ENCODE peak calls at places on chromosomes 12 and 14, in nine cellular contexts. O, J, K, P, S, X, Q, N and L are unnamed samples.

GRCh38 chr12:91171475-91171874 is 11.1 kb downstream of the DCN start:
- DNase-seq in O (no peak), J (no peak), K (no peak), P (no peak), S (no peak), X (no peak), Q (no peak), N (no peak), L (no peak)

GRCh38 chr14:50018236-50019210 is 97.8 kb downstream of the VCPKMT start:
- DNase-seq in O (peak), J (peak), K (no peak), P (no peak), S (peak), X (no peak), Q (no peak), N (no peak), L (no peak)

GRCh38 chr12:53077030-53077429 is 2.2 kb downstream of the SPRYD3 start:
- DNase-seq in O (no peak), J (peak), K (no peak), P (no peak), S (no peak), X (no peak), Q (no peak), N (no peak), L (no peak)

GRCh38 chr12:96094201-96094600 is 58.8 kb upstream of the LTA4H start:
- DNase-seq in O (peak), J (no peak), K (no peak), P (no peak), S (no peak), X (no peak), Q (no peak), N (no peak), L (no peak)

GRCh38 chr14:85479771-85480170 is 50.2 kb upstream of the FLRT2 start:
- DNase-seq in O (no peak), J (no peak), K (no peak), P (no peak), S (no peak), X (no peak), Q (no peak), N (no peak), L (no peak)

GRCh38 chr12:86735072-86735471 is 478.9 kb upstream of the MGAT4C start:
- DNase-seq in O (no peak), J (no peak), K (no peak), P (no peak), S (no peak), X (no peak), Q (no peak), N (no peak), L (no peak)

GRCh38 chr14:75361751-75362433 is 65.9 kb upstream of the JDP2 start:
- DNase-seq in O (no peak), J (peak), K (no peak), P (no peak), S (no peak), X (no peak), Q (no peak), N (no peak), L (no peak)

GRCh38 chr12:104358353-104359003 is 54.9 kb downstream of the EID3 start:
- DNase-seq in O (peak), J (peak), K (peak), P (peak), S (peak), X (peak), Q (peak), N (peak), L (peak)

GRCh38 chr12:11981174-11981733 is 89.5 kb upstream of the BCL2L14 start:
- DNase-seq in O (peak), J (no peak), K (no peak), P (no peak), S (peak), X (no peak), Q (no peak), N (no peak), L (peak)

GRCh38 chr12:41585784-41586183 is 397.7 kb downstream of the PDZRN4 start:
- DNase-seq in O (no peak), J (no peak), K (no peak), P (no peak), S (no peak), X (no peak), Q (no peak), N (no peak), L (no peak)

GRCh38 chr12:124837958-124838803 is 25.5 kb downstream of the SCARB1 start:
- DNase-seq in O (peak), J (peak), K (no peak), P (peak), S (peak), X (no peak), Q (peak), N (peak), L (no peak)

GRCh38 chr14:77260631-77261030 is 10.4 kb downstream of the NGB start:
- DNase-seq in O (no peak), J (no peak), K (no peak), P (no peak), S (no peak), X (no peak), Q (peak), N (no peak), L (no peak)